ENCODE peak calls at places on chromosomes 5 and 9, in ten cellular contexts. B, W, E, A, I, S, C, K, O and N are unnamed samples.
A peak's percentile ranks its signal among the peaks of the same experiment; 100 is the strongest.

GRCh38 chr5:73328665-73329064 is 119.9 kb downstream of the FOXD1 start:
- DNase-seq in B (no peak), K (no peak), S (no peak), O (no peak), A (no peak), W (no peak), C (no peak), E (no peak), I (no peak), N (no peak)

GRCh38 chr5:153959134-153959957 is 79.4 kb downstream of the FAM114A2 start:
- DNase-seq in K (no peak), A (no peak), E (no peak), B (no peak), O (peak; percentile 34), S (no peak), I (no peak), W (peak; percentile 46), C (no peak), N (no peak)

GRCh38 chr5:119743927-119744326 is 114.6 kb downstream of the FAM170A start:
- DNase-seq in E (peak; percentile 12), S (peak; percentile 4), C (no peak), A (no peak), O (peak; percentile 67), I (no peak), B (no peak), K (no peak), W (no peak), N (peak; percentile 22)

GRCh38 chr5:136147632-136148031 is 15.0 kb downstream of the SMAD5 start:
- DNase-seq in A (no peak), C (no peak), W (no peak), B (no peak), I (no peak), K (no peak), O (no peak), S (no peak), E (no peak), N (no peak)

GRCh38 chr5:6177926-6178325 is 200.4 kb downstream of the MED10 start:
- DNase-seq in W (no peak), K (no peak), O (no peak), E (no peak), B (no peak), I (no peak), C (no peak), A (no peak), S (no peak), N (no peak)

GRCh38 chr5:177362871-177363507 is 5.3 kb downstream of the RGS14 start:
- DNase-seq in O (peak; percentile 79), S (peak; percentile 49), E (peak; percentile 83), I (no peak), C (peak; percentile 42), A (peak; percentile 40), K (no peak), B (peak; percentile 17), W (no peak), N (peak; percentile 73)

GRCh38 chr5:98106116-98107088 is 667.1 kb upstream of the RGMB start:
- DNase-seq in B (no peak), A (no peak), K (no peak), I (no peak), W (peak; percentile 85), E (no peak), S (no peak), O (no peak), C (no peak), N (no peak)

GRCh38 chr5:60652206-60652605 is 47.8 kb downstream of the DEPDC1B start:
- DNase-seq in A (no peak), W (peak; percentile 82), I (no peak), B (no peak), O (no peak), C (no peak), E (no peak), K (no peak), S (no peak), N (no peak)

GRCh38 chr9:120914953-120915352 is 11.6 kb downstream of the TRAF1 start:
- DNase-seq in I (no peak), O (no peak), W (no peak), C (no peak), E (no peak), A (no peak), K (no peak), S (no peak), B (no peak), N (peak; percentile 24)

GRCh38 chr5:175867587-175868347 is 3.6 kb upstream of the CPLX2 start:
- DNase-seq in K (peak; percentile 39), W (no peak), C (no peak), E (peak; percentile 15), B (peak; percentile 47), S (peak; percentile 34), A (no peak), O (peak; percentile 22), I (no peak), N (peak; percentile 10)

GRCh38 chr5:109041319-109041718 is 293.6 kb downstream of the FER start:
- DNase-seq in I (no peak), W (no peak), C (no peak), O (no peak), E (peak; percentile 2), B (no peak), A (no peak), K (no peak), S (no peak), N (no peak)

GRCh38 chr5:81207009-81207408 is 26.1 kb upstream of the CKMT2 start:
- DNase-seq in E (no peak), O (peak; percentile 23), S (no peak), C (no peak), W (peak; percentile 10), B (no peak), A (no peak), K (no peak), I (no peak), N (no peak)

GRCh38 chr9:96009690-96010477 is 134.4 kb downstream of the ERCC6L2 start:
- DNase-seq in A (no peak), K (no peak), S (no peak), W (peak; percentile 29), E (no peak), I (no peak), C (peak; percentile 47), O (peak; percentile 46), B (no peak), N (no peak)

GRCh38 chr9:116088396-116088795 is 65.2 kb upstream of the PAPPA start:
- DNase-seq in S (no peak), K (no peak), W (no peak), B (no peak), I (no peak), E (no peak), A (no peak), O (no peak), C (no peak), N (no peak)

GRCh38 chr5:107285772-107286171 is 385.0 kb downstream of the EFNA5 start:
- DNase-seq in O (no peak), B (no peak), K (no peak), C (no peak), E (no peak), A (no peak), I (no peak), W (peak; percentile 63), S (no peak), N (no peak)

GRCh38 chr5:17257705-17258273 is 40.4 kb downstream of the BASP1 start:
- DNase-seq in I (no peak), A (no peak), S (no peak), B (no peak), O (no peak), W (no peak), E (no peak), C (no peak), K (no peak), N (no peak)

GRCh38 chr9:31824860-31825259 is 559.6 kb upstream of the ACO1 start:
- DNase-seq in S (peak; percentile 6), W (no peak), O (no peak), K (no peak), A (no peak), E (no peak), C (no peak), I (no peak), B (no peak), N (no peak)

GRCh38 chr9:93431498-93432105 is 19.9 kb upstream of the FAM120A start:
- DNase-seq in A (no peak), S (no peak), B (no peak), C (no peak), E (no peak), O (no peak), I (no peak), W (no peak), K (no peak), N (no peak)

GRCh38 chr9:83346655-83347393 is 191.4 kb downstream of the FRMD3 start:
- DNase-seq in S (no peak), B (no peak), E (no peak), C (no peak), A (no peak), O (no peak), I (no peak), K (no peak), W (no peak), N (no peak)

GRCh38 chr5:180215738-180216630 is 7.0 kb upstream of the RASGEF1C start:
- DNase-seq in K (no peak), E (no peak), C (no peak), B (no peak), A (no peak), W (no peak), I (no peak), S (no peak), O (no peak), N (no peak)

GRCh38 chr5:172770374-172770674 is 671 bp downstream of the DUSP1 start:
- DNase-seq in O (no peak), A (no peak), K (no peak), W (peak; percentile 43), E (peak; percentile 79), B (no peak), I (no peak), C (no peak), S (no peak), N (no peak)

GRCh38 chr5:115920171-115920725 is 42.0 kb upstream of the LVRN start:
- DNase-seq in E (no peak), S (no peak), I (no peak), O (no peak), C (no peak), K (no peak), W (no peak), A (no peak), B (no peak), N (no peak)

GRCh38 chr5:58264276-58264675 is 195.6 kb downstream of the PLK2 start:
- DNase-seq in S (no peak), C (no peak), K (no peak), E (no peak), B (no peak), A (no peak), W (no peak), I (no peak), O (no peak), N (no peak)

GRCh38 chr9:5388026-5388806 is 48.5 kb upstream of the RLN1 start:
- DNase-seq in A (no peak), S (no peak), C (no peak), E (no peak), O (no peak), B (no peak), I (no peak), K (no peak), W (peak; percentile 38), N (no peak)